ENCODE peak calls at places on chromosomes 16 and 17, in five cellular contexts. C is MM.1S, B is hepatocyte, P is GM23338, K is SK-N-SH. W is an unnamed sample. For H3K27me3, the result is how much of the 10 kb centered on the place peaks cover.

GRCh38 chr16:89119661-89120141 is 26.0 kb downstream of the ACSF3 start:
- DNase-seq in C (no peak), B (no peak), P (no peak), K (no peak), W (no peak)

GRCh38 chr17:40436631-40437030 is 6.6 kb upstream of the IGFBP4 start:
- DNase-seq in C (no peak), B (no peak), P (no peak), K (no peak), W (no peak)

GRCh38 chr17:33730131-33730530 is 437.0 kb upstream of the ASIC2 start:
- DNase-seq in C (no peak), B (no peak), P (peak), K (no peak), W (no peak)

GRCh38 chr17:74515941-74516340 is 15.3 kb downstream of the CD300LB start:
- DNase-seq in C (no peak), B (no peak), P (no peak), K (no peak), W (no peak)

GRCh38 chr16:58252716-58253115 is 42.1 kb downstream of the PRSS54 start:
- DNase-seq in C (no peak), B (no peak), P (peak), K (no peak), W (no peak)

GRCh38 chr16:82439678-82440293 is 187.0 kb upstream of the CDH13 start:
- DNase-seq in C (no peak), B (peak), P (peak), K (peak), W (peak)

GRCh38 chr16:54444851-54445523 is 158.4 kb upstream of the IRX3 start:
- DNase-seq in C (no peak), B (no peak), P (no peak), K (no peak), W (no peak)

GRCh38 chr16:66618588-66618987 is 14.1 kb downstream of the CMTM3 start:
- DNase-seq in C (no peak), B (no peak), P (no peak), K (no peak), W (peak)

GRCh38 chr16:90046971-90047713 is 27.9 kb upstream of the DBNDD1 start:
- DNase-seq in C (no peak), B (peak), P (peak), K (no peak), W (peak)

GRCh38 chr16:58128181-58128631 is 975 bp downstream of the CFAP20 start:
- DNase-seq in C (peak), B (no peak), P (no peak), K (no peak), W (peak)

GRCh38 chr17:67422887-67423286 is 45.8 kb downstream of the PITPNC1 start:
- DNase-seq in C (no peak), B (no peak), P (no peak), K (no peak), W (no peak)

GRCh38 chr16:84117482-84117843 is 721 bp upstream of the MBTPS1 start:
- DNase-seq in C (peak), B (no peak), P (peak), K (peak), W (no peak)

GRCh38 chr17:37100231-37100630 is 151.5 kb downstream of the AATF start:
- DNase-seq in C (no peak), B (no peak), P (no peak), K (no peak), W (no peak)

GRCh38 chr17:40727447-40728231 is 24.1 kb upstream of the KRT24 start:
- DNase-seq in C (no peak), B (no peak), P (no peak), K (no peak), W (peak)

GRCh38 chr16:66905633-66906539 is 12.8 kb downstream of the CDH16 start:
- DNase-seq in C (peak), B (peak), P (peak), K (peak), W (no peak)

GRCh38 chr17:75688209-75688771 is 21.2 kb downstream of the SAP30BP start:
- DNase-seq in C (no peak), B (no peak), P (no peak), K (no peak), W (peak)

GRCh38 chr16:86300746-86301480 is 209.4 kb upstream of the FOXF1 start:
- DNase-seq in C (no peak), B (peak), P (peak), K (no peak), W (peak)

GRCh38 chr17:28911411-28912045 is 8.6 kb upstream of the DHRS13 start:
- DNase-seq in C (peak), B (no peak), P (no peak), K (no peak), W (no peak)

GRCh38 chr17:10673318-10673717 is 16.2 kb upstream of the MYH3 start:
- DNase-seq in C (no peak), B (peak), P (no peak), K (no peak), W (no peak)

GRCh38 chr17:73657473-73658116 is 13.3 kb upstream of the SDK2 start:
- DNase-seq in C (no peak), B (peak), P (peak), K (peak), W (peak)

GRCh38 chr16:2786061-2786825 is 1.1 kb downstream of the PRSS33 start:
- DNase-seq in C (no peak), B (no peak), P (no peak), K (no peak), W (no peak)

GRCh38 chr17:65413390-65413789 is 148.1 kb downstream of the AXIN2 start:
- DNase-seq in C (no peak), B (no peak), P (no peak), K (no peak), W (no peak)

GRCh38 chr17:60600490-60601431 is 768 bp downstream of the PPM1D start:
- DNase-seq in C (peak), B (peak), P (peak), K (peak), W (peak)

GRCh38 chr16:4494746-4495490 is 18.7 kb downstream of the HMOX2 start:
- DNase-seq in C (no peak), B (no peak), P (no peak), K (no peak), W (peak)

GRCh38 chr16:89495121-89495520 is 4.8 kb upstream of the ANKRD11 start:
- DNase-seq in C (no peak), B (no peak), P (no peak), K (no peak), W (peak)

GRCh38 chr16:35599429-35600165 is 2140.2 kb downstream of the TP53TG3F start:
- DNase-seq in C (no peak), B (no peak), P (no peak), K (no peak), W (no peak)

GRCh38 chr17:13581925-13582324 is 19.8 kb downstream of the HS3ST3A1 start:
- DNase-seq in C (no peak), B (no peak), P (no peak), K (no peak), W (no peak)

GRCh38 chr17:17422217-17422610 is 54.6 kb upstream of the MED9 start:
- DNase-seq in C (no peak), B (no peak), P (no peak), K (no peak), W (no peak)

GRCh38 chr16:66131156-66131807 is 235.2 kb upstream of the CDH5 start:
- DNase-seq in C (no peak), B (no peak), P (no peak), K (no peak), W (peak)

GRCh38 chr16:57045694-57046381 is 46.5 kb upstream of the CPNE2 start:
- DNase-seq in C (no peak), B (peak), P (peak), K (peak), W (peak)

GRCh38 chr17:57455063-57455914 is 199.0 kb downstream of the MSI2 start:
- DNase-seq in C (no peak), B (no peak), P (no peak), K (no peak), W (no peak)

GRCh38 chr16:74680681-74681080 is 14.0 kb upstream of the RFWD3 start:
- DNase-seq in C (no peak), B (no peak), P (no peak), K (no peak), W (no peak)

GRCh38 chr16:68704232-68704867 is 32.7 kb upstream of the CDH1 start:
- DNase-seq in C (peak), B (peak), P (peak), K (peak), W (peak)

GRCh38 chr17:28402224-28402630 is 3.8 kb downstream of the SLC46A1 start:
- DNase-seq in C (no peak), B (no peak), P (peak), K (no peak), W (no peak)

GRCh38 chr16:66814734-66815133 is 13.3 kb upstream of the TERB1 start:
- DNase-seq in C (no peak), B (no peak), P (no peak), K (no peak), W (no peak)

GRCh38 chr17:4317648-4318047 is 48.8 kb downstream of the UBE2G1 start:
- DNase-seq in C (no peak), B (no peak), P (no peak), K (no peak), W (no peak)

GRCh38 chr16:15483857-15484256 is 49.5 kb downstream of the BMERB1 start:
- DNase-seq in C (no peak), B (no peak), P (no peak), K (no peak), W (no peak)

GRCh38 chr17:73365934-73366623 is 54.3 kb upstream of the CDC42EP4 start:
- DNase-seq in C (no peak), B (no peak), P (no peak), K (no peak), W (peak)

GRCh38 chr16:363110-364090 is 6.9 kb downstream of the MRPL28 start:
- DNase-seq in C (no peak), B (no peak), P (no peak), K (peak), W (no peak)
- H2AFZ ChIP-seq in C (no peak), B (no peak), P (no peak), K (no peak), W (no peak)

DNA sequence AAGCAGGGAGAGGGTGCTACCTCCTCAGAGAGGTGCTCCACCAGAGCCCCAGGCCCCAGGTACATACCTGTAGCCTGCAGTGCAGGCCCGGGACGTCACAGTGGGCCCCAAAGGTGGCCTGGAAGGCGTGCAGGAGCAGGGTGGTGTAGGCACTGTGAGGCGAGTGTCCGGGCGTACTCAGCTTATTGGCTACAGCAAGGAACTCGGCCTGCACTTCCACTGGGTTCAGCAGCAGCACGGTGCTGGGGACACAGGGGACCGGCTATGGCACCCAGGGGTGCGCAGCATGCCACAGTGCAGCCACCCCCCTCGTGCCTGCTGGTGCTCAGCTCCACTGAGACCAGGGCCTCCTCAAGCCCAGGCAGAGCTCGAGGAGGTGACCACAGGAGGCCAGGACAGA is 23.2 kb upstream of the PIK3R6 start:
- DNase-seq in C (no peak), B (no peak), P (no peak), K (no peak), W (no peak)
- TF ChIP-seq EZH2phosphoT487 in C (no peak), B (no peak), P (no peak), K (no peak), W (no peak)

GRCh38 chr16:9401173-9401572 is 309.7 kb downstream of the HAPSTR1 start:
- DNase-seq in C (no peak), B (no peak), P (no peak), K (no peak), W (no peak)
- H3K27me3 ChIP-seq in C (under half), B (under half), P (under half), K (under half), W (under half)

GRCh38 chr16:46743232-46743719 is 4.9 kb downstream of the MYLK3 start:
- DNase-seq in C (no peak), B (no peak), P (peak), K (peak), W (peak)
- H2AFZ ChIP-seq in C (no peak), B (no peak), P (peak), K (no peak), W (peak)

GRCh38 chr17:50176559-50177471 is 11.0 kb downstream of the SGCA start:
- DNase-seq in C (no peak), B (no peak), P (no peak), K (no peak), W (peak)
- TF ChIP-seq EZH2phosphoT487 in C (no peak), B (no peak), P (no peak), K (no peak), W (no peak)

DNA sequence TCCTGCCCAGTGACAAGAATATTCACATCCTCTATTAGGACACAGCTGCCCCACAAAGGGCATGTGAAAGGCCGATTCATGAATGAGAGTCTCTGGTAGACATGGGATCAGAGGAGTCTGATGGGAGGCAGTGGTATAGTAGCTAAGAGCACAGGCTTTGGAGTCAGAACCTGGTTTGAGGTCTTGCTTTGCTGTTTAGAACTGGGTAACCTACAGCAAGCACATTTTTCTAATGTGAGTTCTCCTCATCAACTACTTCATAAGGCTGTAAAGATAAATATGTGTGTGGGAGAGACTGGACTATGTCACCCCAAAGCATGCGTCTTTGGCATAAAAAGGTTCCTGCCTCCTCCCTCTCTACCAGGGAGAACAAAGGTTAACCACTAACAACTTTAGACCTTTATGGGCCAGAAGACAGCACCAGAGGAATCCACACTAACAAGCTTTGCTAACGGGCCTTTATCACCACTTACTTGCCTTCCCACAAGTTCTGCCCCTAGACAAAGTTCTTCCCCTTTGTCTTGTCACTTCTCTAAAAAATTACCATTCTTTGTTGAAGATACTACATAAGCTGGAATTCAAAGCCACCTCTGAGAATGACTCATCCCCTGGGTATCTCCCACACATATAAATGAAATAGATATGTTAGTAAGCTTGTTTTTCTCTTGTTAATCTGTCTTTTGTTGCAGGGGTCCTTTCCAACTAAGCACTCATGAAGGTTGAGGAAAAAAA is 21.1 kb downstream of the CDR2 start:
- DNase-seq in C (no peak), B (peak), P (peak), K (no peak), W (peak)
- H3K27me3 ChIP-seq in C (under half), B (under half), P (under half), K (under half), W (under half)

DNA sequence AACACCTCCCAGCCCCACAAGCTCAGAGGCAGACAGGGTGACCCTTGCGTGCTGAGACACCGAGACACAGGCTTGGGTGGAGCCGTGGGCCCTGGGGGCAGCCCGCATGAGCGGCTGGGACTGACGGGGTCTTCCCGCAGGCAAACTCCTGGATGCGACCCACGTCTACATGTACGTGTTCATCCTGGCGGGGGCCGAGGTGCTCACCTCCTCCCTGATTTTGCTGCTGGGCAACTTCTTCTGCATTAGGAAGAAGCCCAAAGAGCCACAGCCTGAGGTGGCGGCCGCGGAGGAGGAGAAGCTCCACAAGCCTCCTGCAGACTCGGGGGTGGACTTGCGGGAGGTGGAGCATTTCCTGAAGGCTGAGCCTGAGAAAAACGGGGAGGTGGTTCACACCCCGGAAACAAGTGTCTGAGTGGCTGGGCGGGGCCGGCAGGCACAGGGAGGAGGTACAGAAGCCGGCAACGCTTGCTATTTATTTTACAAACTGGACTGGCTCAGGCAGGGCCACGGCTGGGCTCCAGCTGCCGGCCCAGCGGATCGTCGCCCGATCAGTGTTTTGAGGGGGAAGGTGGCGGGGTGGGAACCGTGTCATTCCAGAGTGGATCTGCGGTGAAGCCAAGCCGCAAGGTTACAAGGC is 9.8 kb downstream of the SLC16A3 start:
- DNase-seq in C (no peak), B (peak), P (no peak), K (no peak), W (peak)
- H2AFZ ChIP-seq in C (no peak), B (no peak), P (no peak), K (no peak), W (no peak)

GRCh38 chr16:668519-669171 is 713 bp downstream of the RHOT2 start:
- DNase-seq in C (no peak), B (no peak), P (no peak), K (peak), W (peak)

GRCh38 chr16:669666-670065 is 1.7 kb downstream of the RHOT2 start:
- DNase-seq in C (no peak), B (no peak), P (no peak), K (no peak), W (no peak)

GRCh38 chr16:666572-666971 is 1.4 kb upstream of the RHOT2 start:
- DNase-seq in C (no peak), B (no peak), P (no peak), K (no peak), W (no peak)

GRCh38 chr16:667113-667779 is 686 bp upstream of the RHOT2 start:
- DNase-seq in C (no peak), B (no peak), P (no peak), K (no peak), W (no peak)

DNA sequence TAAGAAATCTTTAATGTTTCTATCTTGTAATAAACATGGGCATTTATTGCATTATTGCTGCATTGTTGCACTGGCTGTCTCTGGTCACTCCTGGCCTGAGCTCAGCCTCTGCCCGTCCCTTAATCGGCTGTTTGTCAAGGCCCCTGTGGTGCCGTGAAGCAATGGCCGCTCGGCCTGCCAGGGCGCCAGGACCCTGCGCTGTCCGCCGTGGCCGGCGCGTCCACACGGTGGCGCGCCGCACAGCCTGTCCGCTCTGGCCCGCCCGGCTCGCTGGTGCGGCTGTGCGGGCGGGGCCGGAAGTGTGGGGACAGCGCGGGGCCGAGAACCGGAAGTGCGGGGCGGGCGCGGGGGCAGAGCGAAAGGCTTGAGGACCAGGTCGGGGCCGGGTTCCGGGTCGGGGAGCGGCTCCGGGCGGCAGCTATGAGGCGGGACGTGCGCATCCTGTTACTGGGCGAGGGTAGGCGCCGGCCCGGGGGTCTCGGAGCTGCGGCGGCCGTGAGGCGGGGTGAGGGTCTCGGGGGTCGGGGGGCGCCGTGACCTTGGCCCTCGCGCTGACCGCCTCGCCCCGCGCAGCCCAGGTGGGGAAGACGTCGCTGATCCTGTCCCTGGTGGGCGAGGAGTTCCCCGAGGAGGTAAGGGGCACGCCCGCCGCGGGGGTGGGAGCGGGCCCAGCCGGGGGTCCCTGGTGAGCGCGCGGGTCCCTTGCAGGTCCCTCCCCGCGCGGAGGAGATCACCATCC is at the start of gene RHOT2:
- DNase-seq in C (peak), B (peak), P (peak), K (peak), W (peak)
- TF ChIP-seq EZH2phosphoT487 in C (no peak), B (no peak), P (no peak), K (no peak), W (no peak)

DNA sequence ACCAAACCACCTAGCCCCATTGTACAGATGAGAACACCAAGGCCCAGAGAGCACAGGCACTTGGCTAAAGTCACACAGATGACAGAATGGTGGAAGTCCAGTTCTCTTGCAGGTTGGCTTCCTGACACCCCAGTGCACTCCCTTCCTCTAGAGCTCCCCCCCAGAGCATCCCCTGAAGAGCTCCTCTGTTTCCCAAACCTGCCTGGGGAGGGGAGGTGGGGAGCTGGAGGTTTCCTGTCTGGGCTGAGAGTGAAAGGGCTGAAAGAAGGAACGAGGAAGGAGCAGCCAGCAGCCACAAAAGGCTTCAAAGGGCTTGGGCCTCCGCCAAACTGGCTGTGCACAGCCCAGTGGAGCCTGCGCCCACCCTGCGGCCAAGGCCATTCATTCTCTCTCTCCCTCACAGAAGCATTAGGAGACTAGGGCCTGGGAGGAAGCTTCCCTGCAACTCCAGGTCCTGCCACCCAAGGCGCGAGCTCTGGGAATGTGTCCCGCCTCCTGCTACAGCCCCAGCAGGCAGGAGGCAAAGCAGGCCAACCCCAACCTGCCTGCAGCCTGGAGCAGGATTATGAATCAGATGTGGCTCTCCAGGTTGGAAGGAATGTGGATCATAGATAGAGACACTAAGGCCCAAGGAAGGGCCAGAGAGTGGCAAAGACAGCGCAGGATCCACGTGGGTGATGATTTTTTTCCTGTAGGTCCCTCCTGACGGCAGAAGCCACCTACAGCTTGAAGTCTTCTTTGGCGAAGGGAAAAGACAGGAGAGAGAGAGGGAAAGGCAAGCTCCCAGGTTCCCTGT is 913 bp downstream of the SLC13A5 start:
- DNase-seq in C (no peak), B (peak), P (peak), K (peak), W (peak)
- H3K27me3 ChIP-seq in C (half or more), B (under half), P (under half), K (half or more), W (under half)

W was measured in GM23248.